ENCODE peak calls at places on chromosomes 11 and 22, in five cellular contexts. A is astrocyte, P is epithelial cell of esophagus, Q is fibroblast of lung, I is HL-60. Z is an unnamed sample.

GRCh38 chr11:68090706-68091105 is 30.5 kb downstream of the CHKA start:
- DNase-seq in A (peak), P (peak), Q (no peak), I (no peak), Z (no peak)

GRCh38 chr11:82775736-82776346 is 42.2 kb upstream of the FAM181B start:
- DNase-seq in A (no peak), P (peak), Q (peak), I (no peak), Z (peak)

GRCh38 chr11:62677709-62678108 is 1.2 kb downstream of the UBXN1 start:
- DNase-seq in A (no peak), P (no peak), Q (no peak), I (no peak), Z (no peak)

GRCh38 chr11:117424781-117425180 is 97.1 kb downstream of the CEP164 start:
- DNase-seq in A (no peak), P (no peak), Q (no peak), I (no peak), Z (no peak)

GRCh38 chr11:82960000-82960778 is 58.7 kb downstream of the DDIAS start:
- DNase-seq in A (no peak), P (no peak), Q (no peak), I (no peak), Z (peak)

GRCh38 chr11:8359521-8359920 is 95.8 kb upstream of the LMO1 start:
- DNase-seq in A (no peak), P (no peak), Q (no peak), I (no peak), Z (no peak)

GRCh38 chr11:12994476-12994875 is 14.6 kb upstream of the RASSF10 start:
- DNase-seq in A (no peak), P (no peak), Q (no peak), I (no peak), Z (no peak)

GRCh38 chr22:44399906-44400762 is 87.4 kb upstream of the SHISAL1 start:
- DNase-seq in A (no peak), P (no peak), Q (no peak), I (no peak), Z (no peak)

GRCh38 chr22:47449508-47450270 is 687.2 kb downstream of the TBC1D22A start:
- DNase-seq in A (no peak), P (no peak), Q (no peak), I (no peak), Z (no peak)

GRCh38 chr11:6012055-6012668 is 5.4 kb upstream of the OR56A4 start:
- DNase-seq in A (no peak), P (no peak), Q (no peak), I (peak), Z (no peak)

GRCh38 chr11:63667993-63668392 is 3.2 kb downstream of the ATL3 start:
- DNase-seq in A (peak), P (peak), Q (peak), I (no peak), Z (no peak)

GRCh38 chr22:36021649-36022048 is 7.0 kb downstream of the RBFOX2 start:
- DNase-seq in A (no peak), P (no peak), Q (peak), I (no peak), Z (no peak)

GRCh38 chr11:118979434-118979833 is 7.9 kb downstream of the FOXR1 start:
- DNase-seq in A (no peak), P (no peak), Q (no peak), I (no peak), Z (no peak)

GRCh38 chr11:118988280-118988679 is 9.7 kb upstream of the CENATAC start:
- DNase-seq in A (no peak), P (peak), Q (no peak), I (no peak), Z (no peak)

GRCh38 chr11:118980191-118980881 is 8.8 kb downstream of the FOXR1 start:
- DNase-seq in A (no peak), P (no peak), Q (no peak), I (no peak), Z (no peak)

DNA sequence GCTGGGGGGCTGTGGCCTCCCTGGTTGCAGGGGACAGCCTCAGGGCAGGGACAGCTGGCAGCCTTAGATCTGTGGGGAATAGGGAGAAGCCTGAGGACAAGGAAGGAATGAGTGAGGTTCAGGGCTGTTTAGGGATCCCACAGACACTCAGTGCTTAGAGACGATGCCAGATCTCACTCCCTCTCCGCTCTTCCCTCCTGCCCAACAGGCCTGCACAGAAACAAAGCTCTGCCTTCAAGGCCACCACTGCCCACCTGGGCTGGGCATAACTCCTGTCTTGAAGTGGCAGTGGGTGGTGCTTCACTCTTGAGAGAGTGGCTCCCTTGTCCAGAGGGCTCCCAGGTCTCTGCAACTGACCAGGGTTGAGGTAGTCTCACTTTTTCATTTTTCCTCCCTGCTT is 13.1 kb upstream of the CENATAC start:
- DNase-seq in A (no peak), P (no peak), Q (no peak), I (no peak), Z (no peak)
- TF ChIP-seq CTCF in A (no peak), P (no peak), Q (no peak), I (no peak), Z (no peak)

DNA sequence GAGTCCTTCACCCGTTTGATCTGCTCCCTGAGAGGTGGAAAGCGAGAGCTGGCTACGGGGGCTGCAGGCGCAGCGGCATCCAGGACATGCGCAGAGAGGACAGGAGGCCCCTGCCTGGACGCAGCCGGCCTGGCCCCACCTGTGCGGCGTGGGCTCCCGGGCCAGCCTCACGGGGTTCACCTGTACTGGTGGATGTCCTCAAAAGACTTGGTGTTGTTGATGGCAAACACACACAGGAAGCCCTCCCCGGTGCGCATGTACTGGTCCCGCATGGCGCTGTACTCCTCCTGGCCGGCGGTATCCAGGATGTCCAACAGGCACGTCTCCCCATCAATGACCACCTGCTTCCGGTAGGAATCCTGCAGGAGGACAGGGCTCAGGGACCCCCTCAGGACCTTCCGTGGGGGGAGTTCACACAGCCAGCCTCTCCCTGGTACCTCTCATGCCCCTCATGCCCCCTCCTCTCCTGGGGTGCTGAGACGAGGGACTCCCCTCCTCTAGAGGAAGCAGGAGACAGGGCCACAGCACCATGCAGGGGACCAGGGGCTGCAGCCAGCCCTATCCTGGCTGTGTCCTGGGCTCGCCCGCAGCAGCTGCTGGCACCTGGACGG is 1.7 kb downstream of the HRAS start:
- DNase-seq in A (no peak), P (no peak), Q (no peak), I (no peak), Z (no peak)
- H3K4me3 ChIP-seq in A (no peak), P (peak), Q (no peak), I (no peak), Z (no peak)

GRCh38 chr11:124747406-124748099 is 4.5 kb downstream of the VSIG2 start:
- DNase-seq in A (no peak), P (no peak), Q (no peak), I (no peak), Z (no peak)

GRCh38 chr11:124748100-124748418 is 4.0 kb downstream of the VSIG2 start:
- DNase-seq in A (no peak), P (no peak), Q (no peak), I (no peak), Z (no peak)

GRCh38 chr11:124745835-124746620 is 6.0 kb downstream of the VSIG2 start:
- DNase-seq in A (no peak), P (peak), Q (no peak), I (no peak), Z (no peak)

GRCh38 chr11:124745270-124745834 is 5.6 kb downstream of the NRGN start:
- DNase-seq in A (no peak), P (no peak), Q (no peak), I (no peak), Z (no peak)

GRCh38 chr11:124746621-124747243 is 5.3 kb downstream of the VSIG2 start:
- DNase-seq in A (peak), P (peak), Q (peak), I (peak), Z (peak)
- TF ChIP-seq CTCF in A (peak), P (peak), Q (peak), I (peak), Z (peak)

DNA sequence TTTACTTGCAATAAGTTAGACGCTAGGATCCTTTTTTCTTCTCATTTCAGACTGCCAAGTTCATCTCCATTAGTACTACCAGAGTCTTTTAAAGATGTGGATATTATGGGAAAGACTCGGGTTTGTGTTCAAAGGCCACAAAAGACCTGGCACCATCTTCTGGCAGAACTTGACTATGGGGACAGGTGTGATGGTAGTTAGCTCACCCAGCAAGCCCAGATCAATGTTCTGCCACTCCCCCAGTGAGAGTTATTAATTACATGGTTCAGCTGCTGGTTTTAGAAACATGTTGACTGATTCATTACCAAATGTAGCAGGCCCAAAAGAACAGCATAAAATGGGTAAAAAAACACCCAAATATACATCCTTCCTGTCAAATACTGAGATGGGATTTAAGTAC is 333.5 kb upstream of the PITPNB start:
- DNase-seq in A (no peak), P (no peak), Q (no peak), I (no peak), Z (no peak)
- H3K4me3 ChIP-seq in A (no peak), P (no peak), Q (no peak), I (no peak), Z (no peak)

GRCh38 chr22:30327864-30328345 is 1.2 kb upstream of the TBC1D10A start:
- DNase-seq in A (no peak), P (peak), Q (no peak), I (no peak), Z (no peak)

GRCh38 chr22:30325065-30325720 is 1.5 kb downstream of the TBC1D10A start:
- DNase-seq in A (peak), P (peak), Q (peak), I (no peak), Z (no peak)

GRCh38 chr22:30324008-30324730 is 2.6 kb downstream of the TBC1D10A start:
- DNase-seq in A (peak), P (no peak), Q (peak), I (no peak), Z (no peak)

GRCh38 chr22:30326704-30327362 is at the start of gene TBC1D10A:
- DNase-seq in A (peak), P (peak), Q (peak), I (peak), Z (peak)

DNA sequence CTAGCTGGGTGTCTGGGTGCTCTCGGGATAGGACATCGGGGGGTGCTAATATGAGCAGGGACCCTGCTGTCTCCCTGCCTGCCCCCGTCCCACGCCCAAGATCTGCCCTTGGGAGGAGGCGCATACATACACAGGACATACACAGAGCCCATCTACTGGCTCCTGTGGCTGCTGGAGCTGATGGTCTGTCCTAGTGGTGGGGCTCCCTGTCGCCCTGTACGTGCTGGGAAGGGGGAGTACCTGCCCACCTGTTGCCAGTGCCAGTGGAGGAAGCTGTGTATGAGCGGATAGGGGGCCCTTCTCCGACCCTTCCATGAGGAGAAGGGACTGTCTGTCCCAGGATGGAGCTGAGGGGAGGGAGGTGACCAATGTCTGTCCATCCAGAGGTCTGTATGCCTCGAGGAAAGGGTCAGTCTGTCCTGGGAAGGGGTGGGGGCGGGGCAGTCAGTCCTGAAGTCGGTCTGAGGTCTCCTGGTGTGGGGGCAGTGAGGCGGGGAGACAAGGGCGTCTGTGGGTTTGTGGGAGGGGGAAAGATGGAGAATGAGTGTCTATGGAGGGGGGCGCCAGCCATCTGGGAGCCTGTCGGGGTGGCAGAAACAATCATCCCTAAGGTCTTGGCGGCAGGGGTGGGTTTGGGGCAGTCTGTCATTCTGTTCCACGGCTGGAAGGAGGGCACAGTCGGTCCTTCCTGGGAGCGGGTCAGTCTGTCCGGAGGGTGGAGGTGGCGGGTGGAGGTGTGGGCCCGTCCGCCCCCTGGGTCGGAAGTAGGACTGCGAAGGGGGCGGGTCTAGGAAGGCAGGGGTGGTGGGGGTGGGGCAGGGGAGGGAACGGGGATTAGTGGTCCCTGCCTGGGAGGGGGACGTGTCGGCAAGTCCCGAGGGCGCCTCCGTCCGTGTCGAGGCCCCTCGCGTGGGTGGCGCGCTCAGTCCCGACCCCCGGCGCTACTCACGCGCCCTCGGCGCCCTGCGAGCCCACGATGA is 727 bp downstream of the TBC1D10A start:
- DNase-seq in A (no peak), P (no peak), Q (no peak), I (peak), Z (no peak)
- TF ChIP-seq CTCF in A (no peak), P (no peak), Q (no peak), I (no peak), Z (no peak)

DNA sequence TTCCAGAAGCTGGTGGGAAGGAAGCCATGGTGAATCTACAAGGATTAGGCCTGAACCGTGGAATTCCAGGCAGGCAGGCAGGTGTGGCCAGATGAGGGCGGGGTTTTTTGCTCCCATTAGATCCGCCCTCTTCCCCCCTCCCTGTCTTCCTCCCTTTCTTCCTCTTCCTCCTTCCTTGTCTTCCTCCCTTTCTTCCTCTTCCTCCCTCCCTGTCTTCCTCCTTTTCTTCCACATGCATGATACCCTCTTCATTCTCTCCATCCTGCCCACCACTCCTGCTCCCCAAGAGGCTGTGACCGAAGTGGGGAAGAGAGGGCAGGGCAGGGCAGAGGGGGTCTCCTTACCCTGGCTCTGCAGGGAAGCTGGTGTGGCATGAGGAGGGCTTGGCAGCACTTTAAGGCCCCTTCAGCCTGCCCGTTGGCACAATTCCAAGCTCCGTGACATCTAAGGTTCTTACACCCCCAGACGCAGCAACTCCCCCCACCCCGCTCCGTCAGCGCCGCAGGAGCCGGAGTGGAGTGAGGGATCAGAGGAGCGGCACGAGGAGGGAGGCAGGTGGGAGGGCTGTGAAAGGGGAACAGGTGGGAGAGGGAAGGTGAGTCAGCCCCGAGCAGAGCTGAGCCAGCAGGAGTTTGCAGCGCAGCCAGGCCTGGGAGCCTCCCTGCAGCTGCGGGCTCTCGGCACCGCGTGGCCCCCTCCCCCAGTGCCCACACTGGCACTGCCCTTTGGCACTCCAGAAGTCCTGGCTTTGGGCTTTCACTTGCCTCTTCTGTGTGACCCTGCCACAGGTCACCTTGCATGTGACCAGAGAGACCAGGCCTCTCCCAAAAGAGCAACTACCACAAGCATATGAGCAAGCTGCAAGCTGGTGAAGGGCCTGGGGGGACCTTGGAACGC is 32.1 kb downstream of the KCNJ4 start:
- DNase-seq in A (no peak), P (peak), Q (no peak), I (no peak), Z (no peak)
- H3K4me3 ChIP-seq in A (no peak), P (no peak), Q (no peak), I (no peak), Z (no peak)